ENCODE peak calls at places on chromosomes 1 and 21, in seven cellular contexts. Q, A, H, G, M, L and R are unnamed samples.

GRCh38 chr1:245748246-245748645 is 593.5 kb downstream of the KIF26B start:
- DNase-seq in G (no peak), A (no peak), L (no peak), Q (no peak), M (no peak), H (no peak), R (peak)

GRCh38 chr1:19643602-19644419 is at the start of gene NBL1:
- DNase-seq in Q (no peak), G (peak), H (peak), M (no peak), L (peak), A (peak), R (peak)

GRCh38 chr1:61141288-61142044 is 59.1 kb downstream of the NFIA start:
- DNase-seq in G (peak), H (no peak), A (no peak), M (no peak), L (no peak), Q (no peak), R (no peak)

GRCh38 chr1:182726941-182727340 is 42.6 kb upstream of the RGS8 start:
- DNase-seq in L (no peak), H (no peak), A (no peak), M (no peak), G (no peak), Q (no peak), R (no peak)

GRCh38 chr1:19495000-19495656 is 9.8 kb upstream of the CAPZB start:
- DNase-seq in G (no peak), H (no peak), L (no peak), Q (no peak), M (no peak), A (no peak), R (no peak)

GRCh38 chr21:45356251-45356650 is 48.7 kb upstream of the COL18A1 start:
- DNase-seq in H (no peak), G (no peak), L (no peak), A (no peak), Q (no peak), M (no peak), R (peak)

GRCh38 chr1:190205713-190206112 is 272.0 kb downstream of the BRINP3 start:
- DNase-seq in L (no peak), G (peak), A (no peak), H (no peak), M (no peak), Q (peak), R (no peak)

GRCh38 chr1:166971252-166971651 is 4.1 kb downstream of the ILDR2 start:
- DNase-seq in L (no peak), M (no peak), A (no peak), H (no peak), Q (no peak), G (no peak), R (no peak)

GRCh38 chr1:102434421-102434820 is 437.7 kb upstream of the OLFM3 start:
- DNase-seq in G (no peak), H (no peak), A (no peak), L (no peak), M (peak), Q (no peak), R (peak)

GRCh38 chr1:154992721-154993571 is 440 bp upstream of the LENEP start:
- DNase-seq in G (no peak), L (no peak), Q (no peak), H (no peak), M (no peak), A (no peak), R (peak)

GRCh38 chr1:14113841-14114567 is 414.0 kb downstream of the PRDM2 start:
- DNase-seq in Q (no peak), L (no peak), H (no peak), G (no peak), M (peak), A (no peak), R (peak)

GRCh38 chr1:151992345-151993083 is 1.1 kb downstream of the S100A10 start:
- DNase-seq in H (no peak), G (peak), Q (no peak), L (peak), M (no peak), A (peak), R (peak)

GRCh38 chr1:118388341-118388740 is 203.3 kb upstream of the SPAG17 start:
- DNase-seq in L (no peak), M (no peak), Q (no peak), G (no peak), A (no peak), H (no peak), R (no peak)

GRCh38 chr1:186617860-186618780 is 62.1 kb downstream of the PTGS2 start:
- DNase-seq in M (no peak), H (peak), Q (no peak), G (peak), A (no peak), L (peak), R (no peak)

DNA sequence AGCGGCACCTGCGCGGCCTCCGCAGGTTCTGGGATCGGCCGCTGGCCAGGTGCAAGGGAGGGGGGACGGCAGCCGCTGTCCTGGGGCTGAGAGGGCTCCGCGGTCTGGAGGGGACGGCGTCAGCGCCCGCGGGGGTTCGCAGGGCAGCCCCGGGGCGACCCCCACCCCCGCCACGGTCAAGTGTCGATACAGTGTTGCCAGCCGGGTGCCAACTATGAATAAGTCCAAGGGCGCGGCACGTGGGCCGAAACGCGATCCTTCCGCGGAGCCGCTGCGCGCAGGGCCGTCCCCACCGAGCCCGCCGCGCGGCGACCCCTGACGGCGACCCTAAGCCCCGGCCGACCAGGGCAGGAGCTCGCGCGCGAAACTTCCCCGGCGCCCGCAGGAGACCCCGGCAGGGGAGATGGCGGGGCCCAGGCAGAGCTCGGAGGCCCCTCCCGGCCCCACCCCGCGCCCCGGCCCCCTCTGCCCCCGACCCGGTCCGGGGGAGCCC is 664 bp upstream of the AGPAT3 start:
- DNase-seq in Q (no peak), L (peak), M (no peak), H (peak), A (peak), G (peak), R (peak)
- H3K4me3 ChIP-seq in Q (peak), L (peak), M (peak), H (peak), A (peak), G (peak), R (peak)

GRCh38 chr1:25998075-25998761 is 355 bp upstream of the PAFAH2 start:
- DNase-seq in G (peak), M (peak), L (peak), A (peak), Q (peak), H (peak), R (peak)
- H3K4me3 ChIP-seq in G (peak), M (peak), L (peak), A (no peak), Q (peak), H (peak), R (peak)

DNA sequence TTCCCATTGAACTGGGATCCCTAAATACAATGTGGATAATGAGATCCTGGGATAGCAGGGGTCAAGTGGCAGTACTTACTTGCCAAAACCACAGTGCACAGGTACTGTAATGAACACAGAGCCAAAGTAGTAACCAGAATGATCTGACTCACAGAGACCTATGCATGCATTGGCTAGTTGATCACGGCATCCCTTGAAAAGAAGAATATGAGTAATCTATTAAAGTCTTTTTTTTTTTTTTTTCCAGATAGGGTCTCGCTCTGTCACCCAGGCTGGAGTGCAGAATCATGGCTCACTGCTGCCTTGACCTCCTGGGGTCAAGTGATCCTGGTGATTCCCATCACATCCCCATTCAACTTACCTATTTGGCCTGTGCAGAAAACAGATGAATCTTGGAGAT is 29.4 kb upstream of the EIF4G3 start:
- DNase-seq in G (no peak), M (no peak), A (no peak), L (no peak), H (no peak), Q (no peak), R (no peak)
- H3K4me3 ChIP-seq in G (no peak), M (no peak), A (no peak), L (no peak), H (no peak), Q (no peak), R (no peak)

DNA sequence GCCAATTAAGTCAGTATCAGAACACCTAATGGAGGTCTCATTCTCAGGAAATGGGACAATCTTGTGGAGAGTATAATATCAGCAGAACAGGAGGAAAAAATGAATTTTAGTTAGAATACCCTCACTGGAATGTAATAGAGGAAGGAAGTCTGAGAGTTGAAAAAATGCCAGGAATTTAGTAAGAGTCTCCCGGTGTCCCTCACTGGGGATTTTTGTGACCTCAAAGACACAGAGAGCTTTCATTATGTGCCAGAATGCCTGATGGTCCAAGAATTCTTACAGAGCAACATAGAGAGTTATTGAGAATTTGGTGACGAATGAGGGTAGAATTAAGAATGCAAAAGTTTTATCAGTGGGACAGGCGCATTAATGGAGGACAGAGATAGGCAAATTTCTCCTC is 443.5 kb upstream of the B3GALT2 start:
- DNase-seq in A (no peak), G (no peak), Q (no peak), H (no peak), L (no peak), M (no peak), R (no peak)
- H3K4me3 ChIP-seq in A (no peak), G (no peak), Q (no peak), H (no peak), L (no peak), M (no peak), R (no peak)

DNA sequence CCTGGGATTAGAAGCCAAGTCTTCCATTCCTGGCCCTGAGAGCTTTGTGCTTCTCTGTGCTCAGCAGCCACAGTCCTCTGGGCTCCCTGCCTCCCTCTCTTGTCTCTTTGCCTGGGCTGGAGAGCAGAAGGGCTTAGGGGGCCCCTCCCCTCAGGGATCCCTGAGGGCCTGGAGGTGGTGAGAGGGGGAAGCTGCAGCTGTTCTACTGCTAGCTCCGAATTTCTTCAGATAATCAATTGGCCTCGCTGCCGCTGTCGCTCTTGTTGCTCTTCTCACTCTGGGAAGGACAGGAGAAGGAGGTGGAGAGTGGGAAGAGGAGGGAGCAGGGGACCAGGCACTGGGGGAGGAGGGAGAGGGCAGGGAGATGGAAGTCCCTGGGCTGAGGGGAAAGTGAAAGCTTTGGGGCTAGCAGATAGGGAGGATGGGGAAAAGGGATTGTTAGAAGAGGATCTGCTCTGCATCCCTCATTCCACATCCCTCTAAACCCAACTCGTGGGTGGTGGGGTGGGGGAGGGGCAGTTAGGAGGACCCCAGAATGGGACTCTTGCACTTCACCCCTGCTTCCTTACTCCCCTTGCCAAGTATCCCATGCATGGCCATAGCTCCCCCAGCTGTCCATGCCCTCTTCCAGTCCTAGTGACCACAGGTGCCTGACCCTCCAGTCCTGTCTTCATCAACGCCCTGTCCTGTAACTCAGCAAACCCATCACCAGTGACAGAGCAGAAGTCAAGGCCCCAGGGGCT is 8.0 kb downstream of the NHLH1 start:
- DNase-seq in H (no peak), G (no peak), L (no peak), A (no peak), Q (no peak), M (peak), R (peak)
- H3K4me3 ChIP-seq in H (no peak), G (no peak), L (no peak), A (no peak), Q (no peak), M (peak), R (peak)